ENCODE peak calls at places on chromosomes 6 and 20, in eight cellular contexts. D is D341Med; S is activated CD4-positive, alpha-beta T cell treated with anti-CD3 and anti-CD28 coated beads, Interleukin-2, amount 50 U/mL, for 4 hours; O is T-helper 1 cell; F is Daoy; Z is RPMI8226; N is ureter; R is K562. J is an unnamed sample.

GRCh38 chr6:55511124-55511820 is 67.7 kb downstream of the HMGCLL1 start:
- DNase-seq in D (no peak), S (no peak), O (no peak), F (no peak), Z (no peak), N (no peak), R (no peak), J (no peak)

GRCh38 chr6:108944058-108944457 is 95.8 kb downstream of the ARMC2 start:
- DNase-seq in D (no peak), S (no peak), O (no peak), F (no peak), Z (no peak), N (no peak), R (no peak), J (no peak)

GRCh38 chr6:166618866-166619761 is 7.9 kb downstream of the RPS6KA2 start:
- DNase-seq in D (no peak), S (no peak), O (no peak), F (no peak), Z (no peak), N (peak; percentile 19), R (no peak), J (no peak)

GRCh38 chr20:31596831-31597482 is 8.1 kb upstream of the ID1 start:
- DNase-seq in D (no peak), S (no peak), O (no peak), F (no peak), Z (no peak), N (no peak), R (no peak), J (no peak)

GRCh38 chr20:59064214-59064722 is 21.7 kb upstream of the PRELID3B start:
- DNase-seq in D (peak; percentile 36), S (no peak), O (no peak), F (no peak), Z (no peak), N (no peak), R (no peak), J (no peak)

GRCh38 chr6:135488023-135488422 is 9.5 kb downstream of the AHI1 start:
- DNase-seq in D (no peak), S (no peak), O (no peak), F (no peak), Z (no peak), N (no peak), R (no peak), J (no peak)

GRCh38 chr20:57479196-57479595 is 45.7 kb downstream of the CTCFL start:
- DNase-seq in D (no peak), S (no peak), O (no peak), F (no peak), Z (no peak), N (no peak), R (no peak), J (no peak)

GRCh38 chr6:113921299-113921904 is 49.5 kb downstream of the HDAC2 start:
- DNase-seq in D (no peak), S (no peak), O (no peak), F (no peak), Z (no peak), N (no peak), R (no peak), J (no peak)

GRCh38 chr20:37257993-37258392 is 3.6 kb downstream of the GHRH start:
- DNase-seq in D (no peak), S (no peak), O (no peak), F (no peak), Z (no peak), N (no peak), R (no peak), J (no peak)

GRCh38 chr6:99579781-99580180 is 11.3 kb upstream of the CCNC start:
- DNase-seq in D (no peak), S (no peak), O (no peak), F (no peak), Z (no peak), N (no peak), R (no peak), J (no peak)

GRCh38 chr20:22984008-22984407 is 51.1 kb upstream of the SSTR4 start:
- DNase-seq in D (no peak), S (no peak), O (no peak), F (no peak), Z (no peak), N (no peak), R (no peak), J (no peak)

GRCh38 chr6:106081715-106082114 is 4.4 kb upstream of the PRDM1 start:
- DNase-seq in D (no peak), S (no peak), O (no peak), F (no peak), Z (no peak), N (no peak), R (no peak), J (no peak)

GRCh38 chr6:116019428-116019827 is 41.3 kb downstream of the FRK start:
- DNase-seq in D (no peak), S (no peak), O (no peak), F (no peak), Z (no peak), N (no peak), R (peak; percentile 15), J (no peak)

GRCh38 chr20:47204008-47204745 is 152.3 kb downstream of the ZMYND8 start:
- DNase-seq in D (no peak), S (no peak), O (no peak), F (peak; percentile 14), Z (no peak), N (no peak), R (no peak), J (no peak)

GRCh38 chr20:47950103-47950502 is 164.8 kb upstream of the SULF2 start:
- DNase-seq in D (no peak), S (no peak), O (no peak), F (peak; percentile 74), Z (peak; percentile 12), N (no peak), R (no peak), J (no peak)

GRCh38 chr6:18392346-18392877 is 5.3 kb downstream of the RNF144B start:
- DNase-seq in D (no peak), S (no peak), O (no peak), F (no peak), Z (no peak), N (no peak), R (no peak), J (no peak)

GRCh38 chr6:133854167-133854632 is 34.7 kb upstream of the TCF21 start:
- DNase-seq in D (peak; percentile 30), S (no peak), O (no peak), F (no peak), Z (no peak), N (no peak), R (no peak), J (no peak)

GRCh38 chr6:36912583-36912982 is 26.8 kb downstream of the C6orf89 start:
- DNase-seq in D (no peak), S (peak; percentile 61), O (peak; percentile 50), F (peak; percentile 84), Z (no peak), N (peak; percentile 53), R (no peak), J (peak; percentile 63)

GRCh38 chr6:105272783-105273182 is 93.0 kb upstream of the POPDC3 start:
- DNase-seq in D (no peak), S (no peak), O (no peak), F (no peak), Z (no peak), N (peak; percentile 52), R (no peak), J (no peak)

GRCh38 chr20:884983-885952 is 30.9 kb downstream of the ANGPT4 start:
- DNase-seq in D (peak; percentile 67), S (no peak), O (no peak), F (no peak), Z (peak; percentile 48), N (peak; percentile 59), R (no peak), J (no peak)

GRCh38 chr6:1027795-1028569 is 283.9 kb upstream of the FOXQ1 start:
- DNase-seq in D (no peak), S (no peak), O (no peak), F (no peak), Z (no peak), N (no peak), R (no peak), J (no peak)